ENCODE peak calls at places on chromosomes 13 and 19, in six cellular contexts. Z, H, J, Q, W and I are unnamed samples.

GRCh38 chr13:65456150-65456912 is 1773.8 kb downstream of the PCDH9 start:
- DNase-seq in Z (no peak), Q (no peak), H (no peak), J (no peak), W (no peak), I (no peak)

GRCh38 chr19:30719991-30720329 is 347.8 kb downstream of the ZNF536 start:
- DNase-seq in H (no peak), Q (no peak), W (no peak), J (peak), Z (no peak), I (no peak)

GRCh38 chr19:38039966-38040365 is 133.0 kb downstream of the SIPA1L3 start:
- DNase-seq in Q (no peak), H (no peak), J (no peak), Z (no peak), W (no peak), I (no peak)

GRCh38 chr19:5340637-5341447 is at the start of gene PTPRS:
- DNase-seq in W (peak), H (peak), Z (no peak), J (peak), Q (peak), I (peak)

GRCh38 chr13:104984296-104984818 is 1551.1 kb downstream of the EFNB2 start:
- DNase-seq in W (no peak), J (no peak), Z (no peak), H (no peak), Q (peak), I (peak)

GRCh38 chr13:96426160-96426559 is 336.3 kb downstream of the HS6ST3 start:
- DNase-seq in Z (no peak), W (no peak), Q (no peak), J (no peak), H (no peak), I (no peak)

GRCh38 chr19:43534811-43535761 is 2.1 kb downstream of the ZNF575 start:
- DNase-seq in H (peak), Q (peak), W (peak), Z (peak), J (peak), I (peak)

GRCh38 chr19:9075064-9075964 is 11.5 kb upstream of the OR1M1 start:
- DNase-seq in Q (peak), H (peak), Z (peak), W (peak), J (peak), I (peak)

GRCh38 chr13:23618341-23618740 is 48.1 kb downstream of the TNFRSF19 start:
- DNase-seq in Z (no peak), W (no peak), H (no peak), Q (no peak), J (no peak), I (no peak)

GRCh38 chr19:35828694-35829301 is 16.2 kb upstream of the PRODH2 start:
- DNase-seq in J (peak), W (no peak), Z (no peak), H (no peak), Q (peak), I (peak)

GRCh38 chr19:50327461-50328256 is 1.5 kb downstream of the KCNC3 start:
- DNase-seq in H (no peak), Q (no peak), Z (no peak), W (no peak), J (no peak), I (no peak)

GRCh38 chr19:9309974-9310446 is 372 bp upstream of the ZNF699 start:
- DNase-seq in W (no peak), J (peak), Q (peak), H (peak), Z (peak), I (peak)

GRCh38 chr13:33518442-33518841 is 232.9 kb upstream of the STARD13 start:
- DNase-seq in Q (no peak), H (no peak), W (no peak), J (no peak), Z (no peak), I (no peak)

GRCh38 chr19:13150919-13151604 is 851 bp downstream of the IER2 start:
- DNase-seq in Z (no peak), W (peak), J (peak), Q (peak), H (peak), I (no peak)

GRCh38 chr13:113454936-113455335 is 1.6 kb upstream of the ADPRHL1 start:
- DNase-seq in Q (no peak), W (no peak), Z (no peak), J (no peak), H (no peak), I (no peak)

GRCh38 chr19:47663435-47663910 is 49.7 kb upstream of the EHD2 start:
- DNase-seq in W (no peak), Z (no peak), H (no peak), Q (no peak), J (no peak), I (no peak)

GRCh38 chr19:13964776-13965175 is 12.5 kb downstream of the DCAF15 start:
- DNase-seq in Q (no peak), Z (no peak), H (no peak), W (no peak), J (no peak), I (no peak)

GRCh38 chr13:39618546-39618945 is 15.6 kb upstream of the LHFPL6 start:
- DNase-seq in Q (no peak), W (no peak), J (no peak), Z (no peak), H (no peak), I (no peak)

GRCh38 chr19:14058182-14059092 is 3.4 kb downstream of the PALM3 start:
- DNase-seq in Q (no peak), J (no peak), Z (no peak), H (no peak), W (no peak), I (no peak)

GRCh38 chr13:23440821-23441608 is 7.5 kb upstream of the SACS start:
- DNase-seq in W (no peak), Z (no peak), J (no peak), Q (peak), H (no peak), I (no peak)

GRCh38 chr13:95643814-95644598 is 500 bp downstream of the DZIP1 start:
- DNase-seq in W (no peak), Q (peak), Z (no peak), H (no peak), J (peak), I (no peak)

GRCh38 chr13:26133851-26134250 is 82.0 kb upstream of the SHISA2 start:
- DNase-seq in W (no peak), Z (no peak), J (no peak), H (no peak), Q (no peak), I (no peak)

GRCh38 chr19:11420894-11421606 is 1.9 kb upstream of the RGL3 start:
- DNase-seq in J (no peak), Z (no peak), Q (peak), H (no peak), W (no peak), I (no peak)

GRCh38 chr19:33771308-33772101 is 25.2 kb upstream of the KCTD15 start:
- DNase-seq in Z (no peak), W (peak), Q (peak), H (peak), J (peak), I (peak)

GRCh38 chr19:40582467-40582866 is 5.8 kb downstream of the SHKBP1 start:
- DNase-seq in Q (no peak), J (no peak), H (no peak), Z (no peak), W (no peak), I (no peak)

GRCh38 chr13:46961719-46962118 is 64.9 kb upstream of the HTR2A start:
- DNase-seq in J (no peak), W (no peak), H (no peak), Z (no peak), Q (no peak), I (no peak)

GRCh38 chr19:7602935-7603497 is 7.4 kb downstream of the CAMSAP3 start:
- DNase-seq in Q (no peak), H (no peak), W (no peak), Z (no peak), J (no peak), I (no peak)

GRCh38 chr19:45342911-45343310 is 2.4 kb downstream of the KLC3 start:
- DNase-seq in W (no peak), Z (no peak), H (no peak), J (no peak), Q (no peak), I (no peak)

GRCh38 chr13:25882732-25883357 is 169.0 kb downstream of the SHISA2 start:
- DNase-seq in W (no peak), Q (no peak), J (no peak), H (no peak), Z (no peak), I (no peak)

GRCh38 chr13:40063743-40064142 is 408.3 kb downstream of the COG6 start:
- DNase-seq in Z (no peak), H (peak), Q (no peak), W (no peak), J (no peak), I (peak)

GRCh38 chr19:58575183-58576041 is 2.3 kb upstream of the MZF1 start:
- DNase-seq in J (peak), W (peak), Q (peak), Z (peak), H (peak), I (peak)

GRCh38 chr19:45643927-45644771 is 5.0 kb upstream of the EML2 start:
- DNase-seq in H (no peak), J (no peak), W (no peak), Q (no peak), Z (no peak), I (no peak)

GRCh38 chr13:99642841-99643240 is 141.6 kb downstream of the TM9SF2 start:
- DNase-seq in W (no peak), H (no peak), Q (no peak), J (no peak), Z (no peak), I (no peak)

GRCh38 chr13:32426191-32426980 is 1.5 kb downstream of the N4BP2L1 start:
- DNase-seq in J (no peak), Q (no peak), W (peak), Z (no peak), H (no peak), I (no peak)

GRCh38 chr19:43789029-43789428 is 8.3 kb upstream of the KCNN4 start:
- DNase-seq in Z (no peak), J (no peak), W (no peak), Q (no peak), H (no peak), I (no peak)

GRCh38 chr13:71811344-71811743 is 55.7 kb downstream of the DACH1 start:
- DNase-seq in Z (no peak), Q (no peak), J (no peak), H (no peak), W (no peak), I (no peak)

GRCh38 chr13:24625870-24626419 is 54.3 kb upstream of the ATP12A start:
- DNase-seq in Z (no peak), W (no peak), J (no peak), Q (no peak), H (no peak), I (peak)

GRCh38 chr13:76882431-76882830 is 3.8 kb downstream of the KCTD12 start:
- DNase-seq in H (no peak), J (no peak), Q (no peak), W (no peak), Z (no peak), I (no peak)
- H3K4me3 ChIP-seq in H (no peak), J (peak), Q (peak), W (peak), Z (peak), I (peak)

GRCh38 chr19:1254081-1254527 is 5.7 kb downstream of the MIDN start:
- DNase-seq in Z (no peak), Q (no peak), W (peak), H (peak), J (peak), I (no peak)
- H3K27ac ChIP-seq in Z (peak), Q (peak), W (peak), H (peak), J (peak), I (peak)

GRCh38 chr13:109816112-109816978 is 30.0 kb upstream of the IRS2 start:
- DNase-seq in Q (no peak), Z (no peak), H (peak), J (no peak), W (no peak), I (no peak)
- TF ChIP-seq CTCF in Q (no peak), Z (no peak), H (no peak), J (no peak), W (no peak), I (no peak)

GRCh38 chr13:50598338-50598737 is 245.2 kb downstream of the DLEU7 start:
- DNase-seq in H (no peak), Z (no peak), J (no peak), W (no peak), Q (no peak), I (no peak)
- H3K4me3 ChIP-seq in H (no peak), Z (no peak), J (no peak), W (no peak), Q (no peak), I (no peak)

GRCh38 chr13:86840250-86841191 is 830.6 kb upstream of the SLITRK5 start:
- DNase-seq in W (no peak), J (no peak), H (no peak), Q (no peak), Z (no peak), I (no peak)
- H3K27ac ChIP-seq in W (no peak), J (no peak), H (no peak), Q (no peak), Z (no peak), I (no peak)

GRCh38 chr19:3821156-3821555 is 35.0 kb upstream of the MATK start:
- DNase-seq in H (no peak), J (no peak), Z (no peak), W (no peak), Q (no peak), I (no peak)
- TF ChIP-seq CTCF in H (no peak), J (no peak), Z (no peak), W (no peak), Q (no peak), I (no peak)